ENCODE peak calls at places on chromosomes 5 and 9, in seven cellular contexts. E is IMR-90, I is sigmoid colon, M is stomach, G is NB4, X is Peyer's patch, Z is tibial nerve. J is an unnamed sample.

GRCh38 chr5:35876454-35876853 is 19.8 kb downstream of the IL7R start:
- DNase-seq in E (peak), I (no peak), M (no peak), G (no peak), X (no peak), Z (no peak), J (no peak)

GRCh38 chr5:159887050-159887449 is 29.2 kb upstream of the ADRA1B start:
- DNase-seq in E (peak), I (no peak), M (no peak), G (no peak), X (no peak), Z (no peak), J (no peak)

GRCh38 chr9:106717686-106718085 is 145.3 kb upstream of the ZNF462 start:
- DNase-seq in E (peak), I (no peak), M (no peak), G (no peak), X (no peak), Z (no peak), J (no peak)

GRCh38 chr9:75148551-75148950 is 60.2 kb downstream of the OSTF1 start:
- DNase-seq in E (peak), I (no peak), M (no peak), G (peak), X (no peak), Z (no peak), J (no peak)

GRCh38 chr9:18297532-18297872 is 176.5 kb upstream of the ADAMTSL1 start:
- DNase-seq in E (no peak), I (no peak), M (no peak), G (peak), X (no peak), Z (no peak), J (no peak)

GRCh38 chr9:137544176-137544755 is 5.9 kb downstream of the PNPLA7 start:
- DNase-seq in E (no peak), I (no peak), M (no peak), G (no peak), X (no peak), Z (no peak), J (no peak)

GRCh38 chr9:22238809-22239684 is 207.6 kb upstream of the DMRTA1 start:
- DNase-seq in E (peak), I (no peak), M (no peak), G (no peak), X (no peak), Z (no peak), J (no peak)

GRCh38 chr9:33202018-33202417 is 34.9 kb upstream of the B4GALT1 start:
- DNase-seq in E (no peak), I (no peak), M (no peak), G (no peak), X (no peak), Z (no peak), J (no peak)

GRCh38 chr9:36137392-36138004 is 965 bp downstream of the GLIPR2 start:
- DNase-seq in E (peak), I (peak), M (no peak), G (no peak), X (no peak), Z (no peak), J (no peak)

GRCh38 chr9:68778635-68779034 is 73.6 kb downstream of the PIP5K1B start:
- DNase-seq in E (no peak), I (no peak), M (no peak), G (no peak), X (no peak), Z (no peak), J (no peak)

GRCh38 chr5:143194206-143194605 is 209.3 kb downstream of the NR3C1 start:
- DNase-seq in E (peak), I (no peak), M (no peak), G (peak), X (no peak), Z (no peak), J (no peak)

GRCh38 chr9:134597041-134597913 is 44.3 kb upstream of the COL5A1 start:
- DNase-seq in E (peak), I (no peak), M (no peak), G (no peak), X (no peak), Z (no peak), J (peak)

GRCh38 chr9:112059980-112060348 is 115.1 kb downstream of the SUSD1 start:
- DNase-seq in E (no peak), I (no peak), M (no peak), G (no peak), X (no peak), Z (no peak), J (no peak)

GRCh38 chr5:79924936-79925893 is 65.8 kb downstream of the MTX3 start:
- DNase-seq in E (peak), I (no peak), M (no peak), G (peak), X (no peak), Z (no peak), J (no peak)

GRCh38 chr5:133319905-133320520 is 268.2 kb downstream of the HSPA4 start:
- DNase-seq in E (no peak), I (no peak), M (no peak), G (no peak), X (no peak), Z (no peak), J (no peak)

GRCh38 chr5:73968729-73969128 is 342.7 kb downstream of the ARHGEF28 start:
- DNase-seq in E (peak), I (no peak), M (no peak), G (no peak), X (no peak), Z (no peak), J (peak)

GRCh38 chr5:9920696-9921095 is 290.5 kb upstream of the TAS2R1 start:
- DNase-seq in E (no peak), I (no peak), M (no peak), G (no peak), X (no peak), Z (no peak), J (no peak)

GRCh38 chr5:9919306-9920030 is 289.3 kb upstream of the TAS2R1 start:
- DNase-seq in E (no peak), I (no peak), M (no peak), G (no peak), X (no peak), Z (no peak), J (no peak)

GRCh38 chr5:9927106-9927505 is 297.0 kb upstream of the TAS2R1 start:
- DNase-seq in E (peak), I (no peak), M (no peak), G (no peak), X (no peak), Z (no peak), J (no peak)

GRCh38 chr5:9924614-9925013 is 294.5 kb upstream of the TAS2R1 start:
- DNase-seq in E (peak), I (no peak), M (no peak), G (peak), X (no peak), Z (no peak), J (no peak)

GRCh38 chr5:9922719-9923118 is 292.6 kb upstream of the TAS2R1 start:
- DNase-seq in E (no peak), I (no peak), M (no peak), G (peak), X (no peak), Z (no peak), J (no peak)
- TF ChIP-seq CTCF in E (no peak), I (no peak), M (no peak), G (peak), X (no peak), Z (no peak), J (no peak)

GRCh38 chr9:13705356-13705755 is 425.9 kb upstream of the MPDZ start:
- DNase-seq in E (no peak), I (no peak), M (no peak), G (no peak), X (no peak), Z (no peak), J (no peak)
- TF ChIP-seq POLR2A in E (no peak), I (no peak), M (no peak), G (no peak), X (no peak), Z (no peak), J (no peak)

GRCh38 chr5:96903300-96903699 is 27.0 kb downstream of the ERAP2 start:
- DNase-seq in E (peak), I (no peak), M (no peak), G (no peak), X (no peak), Z (no peak), J (no peak)

GRCh38 chr5:96909003-96909402 is 26.9 kb upstream of the LNPEP start:
- DNase-seq in E (no peak), I (no peak), M (no peak), G (no peak), X (no peak), Z (no peak), J (no peak)

GRCh38 chr5:96904054-96904931 is 28.0 kb downstream of the ERAP2 start:
- DNase-seq in E (peak), I (no peak), M (no peak), G (peak), X (no peak), Z (no peak), J (no peak)

GRCh38 chr5:96902876-96903275 is 26.6 kb downstream of the ERAP2 start:
- DNase-seq in E (no peak), I (no peak), M (no peak), G (no peak), X (no peak), Z (no peak), J (no peak)

DNA sequence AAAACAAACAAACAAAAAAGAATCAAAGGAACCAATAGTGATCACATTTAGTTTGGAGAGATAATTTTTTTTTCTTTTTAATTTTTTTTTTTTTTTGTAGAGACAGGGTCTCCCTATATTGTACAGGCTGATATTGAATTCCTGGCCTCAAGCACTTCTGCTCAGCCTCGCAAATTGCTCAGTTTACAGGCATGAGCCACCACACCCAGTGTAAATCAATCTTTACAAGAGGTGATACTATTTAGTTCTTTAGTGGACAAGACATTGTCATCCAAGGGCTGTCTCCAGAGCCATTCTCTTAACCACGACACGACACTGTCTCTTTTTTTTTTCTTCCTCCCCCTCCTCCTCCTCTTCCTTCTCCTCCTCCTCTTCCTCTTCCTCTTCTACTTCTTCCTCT is 29.6 kb downstream of the ERAP2 start:
- DNase-seq in E (no peak), I (no peak), M (no peak), G (no peak), X (no peak), Z (no peak), J (no peak)
- TF ChIP-seq CTCF in E (no peak), I (no peak), M (no peak), G (no peak), X (no peak), Z (no peak), J (no peak)

DNA sequence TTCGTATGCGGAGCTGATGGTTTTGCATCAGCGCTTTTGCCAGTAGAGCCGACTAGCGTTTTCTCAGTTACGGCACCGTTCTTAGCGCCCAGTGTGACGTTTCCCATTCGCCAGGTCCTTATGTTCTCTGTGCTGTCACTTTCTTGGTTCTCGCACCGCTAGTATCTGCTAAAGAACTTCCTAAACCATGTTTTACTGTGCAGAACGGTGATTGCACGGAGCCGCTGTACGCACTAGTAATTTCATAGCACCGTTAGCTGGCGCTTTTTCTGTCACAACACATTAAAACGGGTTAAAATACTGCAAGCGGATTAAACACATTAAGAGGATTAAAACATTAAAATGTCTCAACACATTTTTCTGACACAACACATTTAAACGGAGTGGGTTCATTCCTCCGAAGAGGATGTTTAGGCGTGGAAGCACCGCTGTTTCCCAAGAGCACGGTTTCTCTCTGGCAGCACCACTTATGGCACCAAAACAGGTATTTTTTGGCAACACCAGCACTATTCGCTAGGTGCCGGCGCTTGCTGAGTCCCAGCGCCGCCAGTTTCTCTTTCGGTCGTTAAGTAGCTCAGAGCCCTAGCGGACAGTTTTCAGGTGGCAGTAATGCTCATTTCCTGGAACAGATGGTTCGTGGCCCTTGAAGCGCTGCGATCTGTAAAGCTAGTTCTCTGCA is 20.4 kb downstream of the ANXA2R start:
- DNase-seq in E (peak), I (no peak), M (peak), G (peak), X (peak), Z (no peak), J (peak)
- TF ChIP-seq POLR2A in E (no peak), I (no peak), M (no peak), G (peak), X (peak), Z (peak), J (no peak)

DNA sequence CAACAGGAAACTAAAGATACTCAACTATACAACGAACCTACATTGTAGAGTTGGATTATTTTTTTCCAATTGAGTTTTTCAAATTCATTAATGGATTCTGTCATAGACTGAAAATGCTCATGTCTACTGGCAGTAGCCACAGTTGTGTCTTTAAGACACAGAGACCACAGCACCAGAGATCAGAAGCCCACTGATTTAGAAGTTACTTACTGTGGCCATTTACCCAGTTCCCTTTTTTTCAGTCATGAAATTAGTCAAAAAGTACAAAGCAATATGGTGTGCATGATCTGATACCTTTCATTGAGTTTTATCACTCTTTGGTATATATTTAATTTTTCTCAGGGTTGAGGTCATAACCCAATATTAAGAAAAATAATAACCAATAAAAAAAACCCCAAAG is 1640.2 kb upstream of the WWC1 start:
- DNase-seq in E (no peak), I (no peak), M (no peak), G (no peak), X (no peak), Z (no peak), J (no peak)
- TF ChIP-seq CTCF in E (no peak), I (no peak), M (no peak), G (no peak), X (no peak), Z (no peak), J (no peak)

GRCh38 chr9:89381308-89381609 is 63.0 kb downstream of the SECISBP2 start:
- DNase-seq in E (no peak), I (no peak), M (no peak), G (no peak), X (no peak), Z (no peak), J (no peak)
- TF ChIP-seq POLR2A in E (no peak), I (no peak), M (no peak), G (no peak), X (no peak), Z (no peak), J (no peak)

GRCh38 chr9:89024727-89025126 is 33.5 kb downstream of the S1PR3 start:
- DNase-seq in E (no peak), I (no peak), M (no peak), G (no peak), X (no peak), Z (no peak), J (no peak)

GRCh38 chr9:89029788-89030187 is 38.5 kb downstream of the S1PR3 start:
- DNase-seq in E (no peak), I (no peak), M (no peak), G (no peak), X (no peak), Z (no peak), J (no peak)

GRCh38 chr9:89025538-89025937 is 34.3 kb downstream of the S1PR3 start:
- DNase-seq in E (no peak), I (no peak), M (no peak), G (no peak), X (no peak), Z (no peak), J (no peak)

GRCh38 chr9:89023788-89024187 is 32.5 kb downstream of the S1PR3 start:
- DNase-seq in E (peak), I (no peak), M (no peak), G (peak), X (no peak), Z (no peak), J (no peak)

DNA sequence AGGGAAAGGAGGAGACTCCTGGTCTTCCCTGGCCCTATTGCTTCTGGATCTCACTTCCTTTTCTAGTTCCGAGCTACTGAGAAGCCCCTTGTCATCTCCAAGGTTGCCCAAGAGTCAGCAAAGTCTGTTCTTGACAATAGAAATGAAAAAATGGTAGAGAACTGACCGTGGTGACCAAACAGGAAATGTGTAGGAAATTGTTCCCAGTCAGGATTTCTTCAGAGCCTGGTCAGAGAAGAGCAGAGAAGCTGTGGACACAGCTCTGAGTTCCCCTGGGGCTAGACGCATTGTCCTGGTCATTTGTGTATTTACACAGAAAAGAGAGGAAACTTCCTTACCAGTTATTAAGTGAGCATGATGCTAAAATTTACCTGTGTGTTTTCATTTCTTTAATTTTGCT is 35.6 kb downstream of the S1PR3 start:
- DNase-seq in E (no peak), I (no peak), M (no peak), G (no peak), X (no peak), Z (no peak), J (no peak)
- TF ChIP-seq CTCF in E (no peak), I (no peak), M (no peak), G (no peak), X (no peak), Z (no peak), J (no peak)

DNA sequence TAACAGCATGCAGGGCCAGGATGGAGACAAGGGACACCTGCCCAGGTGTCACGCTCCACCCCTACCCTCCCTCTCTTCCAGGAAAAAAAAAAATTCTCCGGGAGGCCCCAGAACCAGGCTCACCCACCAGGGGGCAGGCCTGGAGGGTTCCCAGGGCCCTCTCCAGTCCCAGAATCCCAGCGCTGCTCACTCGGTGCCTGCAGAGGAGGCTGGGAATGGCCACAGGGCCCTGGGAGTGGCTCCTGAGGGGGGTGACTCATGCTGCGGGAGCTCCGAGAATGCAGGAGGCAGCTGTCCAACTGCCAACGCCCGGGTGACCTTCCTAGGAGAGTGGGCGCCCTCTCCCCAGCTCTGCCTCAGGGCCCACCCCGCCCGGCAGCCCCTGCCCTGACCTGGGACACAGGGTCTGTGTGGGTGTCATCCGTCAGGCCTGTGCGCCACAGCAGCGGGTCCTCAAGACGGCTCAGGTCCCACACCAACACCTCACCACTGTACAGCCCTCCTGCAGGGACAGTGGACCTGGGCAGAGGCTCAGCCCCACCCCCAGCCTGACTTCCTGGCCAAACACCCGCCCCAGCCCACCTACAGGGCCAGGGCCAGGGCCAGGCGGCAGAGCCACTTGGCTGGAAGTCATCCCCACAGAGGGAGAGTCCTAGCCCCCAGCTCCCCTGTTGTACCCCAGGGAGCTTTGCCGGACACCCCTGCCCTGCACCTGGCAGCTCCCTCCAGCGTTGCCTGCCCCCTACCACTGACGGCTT is 21.2 kb downstream of the DYNC2I2 start:
- DNase-seq in E (peak), I (peak), M (peak), G (no peak), X (peak), Z (peak), J (no peak)
- TF ChIP-seq POLR2A in E (no peak), I (no peak), M (no peak), G (no peak), X (peak), Z (no peak), J (no peak)

GRCh38 chr9:81522721-81523551 is 166.4 kb downstream of the TLE1 start:
- DNase-seq in E (peak), I (no peak), M (no peak), G (peak), X (no peak), Z (no peak), J (no peak)
- TF ChIP-seq CTCF in E (peak), I (peak), M (no peak), G (peak), X (peak), Z (peak), J (peak)

DNA sequence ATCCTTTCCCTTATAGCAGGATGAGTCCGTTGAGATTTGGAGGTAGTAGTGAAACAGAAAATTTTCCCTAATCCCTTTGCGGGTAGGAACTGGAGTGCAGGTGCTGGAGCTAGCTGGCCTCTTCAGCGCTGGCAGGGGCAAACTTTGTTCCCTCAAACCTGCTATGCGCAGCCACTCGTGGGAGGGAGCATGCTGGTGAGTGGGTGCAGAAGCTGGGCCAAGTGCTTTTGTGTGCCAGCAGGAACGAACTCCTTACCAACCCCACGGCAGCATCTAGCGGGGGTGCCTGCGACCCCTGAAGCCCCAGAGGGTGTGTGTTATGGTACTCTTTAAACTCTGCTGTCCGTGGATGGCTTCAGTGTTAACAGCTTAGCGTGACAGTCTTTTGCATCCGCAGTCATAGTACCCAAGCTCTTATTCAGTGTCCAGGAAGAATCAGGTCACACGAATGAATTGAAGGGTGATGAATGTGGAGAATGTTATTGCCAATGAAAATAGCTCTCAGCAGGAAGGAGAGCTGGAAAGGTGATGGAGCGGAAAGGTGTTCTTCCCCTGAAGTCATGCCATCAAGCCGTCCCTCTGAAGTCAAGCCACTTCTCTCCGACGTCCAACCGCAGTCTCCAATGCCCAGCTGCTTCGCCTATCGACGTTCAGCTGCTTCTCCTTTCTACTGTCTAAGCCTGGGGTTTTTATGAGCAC is 1445.1 kb upstream of the CDH9 start:
- DNase-seq in E (no peak), I (no peak), M (no peak), G (no peak), X (no peak), Z (no peak), J (no peak)
- TF ChIP-seq POLR2A in E (no peak), I (no peak), M (no peak), G (no peak), X (no peak), Z (no peak), J (no peak)